ENCODE peak calls at places on chromosomes 4 and X, in six cellular contexts. B is HCT116, K is K562, P is H1, F is HepG2, E is SK-N-SH. N is an unnamed sample.

GRCh38 chrX:118475903-118476302 is 19.7 kb upstream of the DOCK11 start:
- DNase-seq in B (no peak), K (no peak), P (no peak), F (no peak), E (no peak), N (no peak)

GRCh38 chr4:76969941-76970529 is 20.5 kb downstream of the SEPTIN11 start:
- DNase-seq in B (no peak), K (no peak), P (no peak), F (no peak), E (no peak), N (no peak)

GRCh38 chrX:40112996-40113395 is 15.2 kb upstream of the BCOR start:
- DNase-seq in B (no peak), K (no peak), P (no peak), F (no peak), E (no peak), N (no peak)

GRCh38 chr4:35493977-35494376 is 750.3 kb downstream of the ARAP2 start:
- DNase-seq in B (no peak), K (no peak), P (no peak), F (no peak), E (no peak), N (no peak)

GRCh38 chr4:145960012-145960411 is 21.4 kb upstream of the ZNF827 start:
- DNase-seq in B (no peak), K (no peak), P (no peak), F (no peak), E (no peak), N (no peak)

GRCh38 chr4:25088342-25088952 is 57.7 kb upstream of the LGI2 start:
- DNase-seq in B (no peak), K (peak), P (no peak), F (no peak), E (peak), N (no peak)

GRCh38 chrX:118603981-118604380 is 108.4 kb downstream of the DOCK11 start:
- DNase-seq in B (peak), K (peak), P (peak), F (peak), E (peak), N (peak)

GRCh38 chr4:105113800-105114199 is 32.9 kb upstream of the TET2 start:
- DNase-seq in B (no peak), K (no peak), P (no peak), F (no peak), E (no peak), N (no peak)

GRCh38 chrX:73525928-73526690 is 36.9 kb upstream of the CHIC1 start:
- DNase-seq in B (no peak), K (no peak), P (peak), F (no peak), E (no peak), N (no peak)

GRCh38 chrX:22063284-22063683 is 31.2 kb downstream of the PHEX start:
- DNase-seq in B (no peak), K (peak), P (no peak), F (no peak), E (no peak), N (no peak)

GRCh38 chr4:168859888-168860694 is 150.0 kb downstream of the CBR4 start:
- DNase-seq in B (no peak), K (no peak), P (no peak), F (no peak), E (no peak), N (no peak)

GRCh38 chr4:8472689-8473197 is 32.2 kb downstream of the TRMT44 start:
- DNase-seq in B (no peak), K (no peak), P (no peak), F (no peak), E (no peak), N (no peak)

GRCh38 chr4:6576512-6576911 is 1.5 kb downstream of the MAN2B2 start:
- DNase-seq in B (no peak), K (no peak), P (no peak), F (no peak), E (no peak), N (no peak)

GRCh38 chrX:122187065-122187464 is 997.0 kb upstream of the GRIA3 start:
- DNase-seq in B (no peak), K (no peak), P (no peak), F (no peak), E (no peak), N (no peak)

GRCh38 chrX:107669276-107669675 is 41.0 kb downstream of the PRPS1 start:
- DNase-seq in B (no peak), K (no peak), P (no peak), F (no peak), E (no peak), N (no peak)

GRCh38 chrX:80430826-80431501 is 10.7 kb downstream of the TENT5D start:
- DNase-seq in B (no peak), K (peak), P (peak), F (no peak), E (peak), N (peak)

GRCh38 chr4:90449626-90450025 is 322.4 kb downstream of the CCSER1 start:
- DNase-seq in B (no peak), K (no peak), P (no peak), F (no peak), E (no peak), N (no peak)

GRCh38 chrX:47145408-47146120 is 543 bp downstream of the RBM10 start:
- DNase-seq in B (no peak), K (peak), P (no peak), F (no peak), E (peak), N (peak)

GRCh38 chr4:78922207-78922606 is 17.0 kb downstream of the PAQR3 start:
- DNase-seq in B (no peak), K (no peak), P (no peak), F (no peak), E (no peak), N (no peak)

GRCh38 chrX:80817002-80817401 is 7.3 kb upstream of the BRWD3 start:
- DNase-seq in B (no peak), K (no peak), P (no peak), F (no peak), E (no peak), N (no peak)

GRCh38 chr4:161936625-161937133 is 227.1 kb downstream of the FSTL5 start:
- DNase-seq in B (peak), K (no peak), P (no peak), F (no peak), E (peak), N (no peak)

GRCh38 chr4:86641516-86642090 is 47.5 kb downstream of the PTPN13 start:
- DNase-seq in B (no peak), K (no peak), P (no peak), F (no peak), E (no peak), N (no peak)

GRCh38 chr4:86644892-86645291 is 50.8 kb downstream of the PTPN13 start:
- DNase-seq in B (no peak), K (no peak), P (no peak), F (no peak), E (no peak), N (no peak)

DNA sequence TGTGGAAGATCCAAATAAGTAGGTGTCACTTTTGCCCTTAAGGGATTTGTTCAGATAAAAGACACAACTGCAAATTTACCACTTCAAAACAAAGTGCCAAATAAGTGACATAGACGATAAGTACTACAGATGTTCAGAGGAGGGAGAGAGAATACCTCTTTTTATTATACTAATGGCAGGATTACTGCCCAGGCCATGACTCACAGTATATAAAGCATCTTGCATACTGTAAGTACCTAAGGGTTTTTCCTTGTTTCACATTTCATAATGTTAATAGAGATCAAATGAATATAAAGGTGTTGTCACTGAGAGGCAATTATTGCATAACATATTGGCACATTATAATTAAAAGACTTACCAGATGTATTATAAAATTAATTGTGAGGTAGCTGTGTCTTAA is 46.4 kb downstream of the PTPN13 start:
- DNase-seq in B (no peak), K (no peak), P (no peak), F (no peak), E (no peak), N (no peak)
- TF ChIP-seq JUND in B (no peak), K (no peak), P (no peak), F (no peak), E (no peak), N (no peak)

GRCh38 chrX:45479835-45480422 is 279.3 kb upstream of the DIPK2B start:
- DNase-seq in B (peak), K (no peak), P (no peak), F (peak), E (no peak), N (no peak)
- TF ChIP-seq JUND in B (peak), K (no peak), P (no peak), F (no peak), E (peak), N (no peak)

GRCh38 chr4:81852031-81852715 is 380.5 kb upstream of the RASGEF1B start:
- DNase-seq in B (no peak), K (no peak), P (no peak), F (no peak), E (no peak), N (no peak)
- TF ChIP-seq JUND in B (no peak), K (no peak), P (no peak), F (no peak), E (no peak), N (no peak)

GRCh38 chr4:113976937-113977855 is 2.3 kb downstream of the ARSJ start:
- DNase-seq in B (no peak), K (no peak), P (no peak), F (no peak), E (no peak), N (no peak)
- TF ChIP-seq JUND in B (no peak), K (no peak), P (no peak), F (no peak), E (no peak), N (no peak)

GRCh38 chrX:113384628-113385027 is 544.0 kb upstream of the AMOT start:
- DNase-seq in B (no peak), K (no peak), P (no peak), F (no peak), E (no peak), N (no peak)
- TF ChIP-seq JUND in B (no peak), K (no peak), P (no peak), F (no peak), E (peak), N (no peak)